ENCODE peak calls at places on chromosomes 13 and 19, in four cellular contexts. T, W, A and L are unnamed samples.

GRCh38 chr13:54733639-54734038 is 1705.0 kb downstream of the OLFM4 start:
- DNase-seq in T (no peak), W (no peak), A (no peak), L (no peak)

GRCh38 chr13:28566891-28567290 is 72.0 kb upstream of the FLT1 start:
- DNase-seq in T (no peak), W (no peak), A (no peak), L (no peak)

GRCh38 chr19:13051581-13052165 is 51.0 kb downstream of the LYL1 start:
- DNase-seq in T (peak), W (peak), A (peak), L (no peak)

GRCh38 chr13:108113407-108113806 is 101.9 kb downstream of the LIG4 start:
- DNase-seq in T (no peak), W (no peak), A (no peak), L (no peak)

GRCh38 chr19:17077447-17078028 is 2.0 kb downstream of the MYO9B start:
- DNase-seq in T (no peak), W (no peak), A (no peak), L (no peak)

GRCh38 chr19:1449467-1450442 is at the start of gene APC2:
- DNase-seq in T (no peak), W (no peak), A (no peak), L (no peak)

GRCh38 chr13:100602472-100603142 is 14.0 kb upstream of the GGACT start:
- DNase-seq in T (no peak), W (no peak), A (no peak), L (no peak)

GRCh38 chr19:16067205-16067938 is 8.9 kb upstream of the TPM4 start:
- DNase-seq in T (no peak), W (peak), A (peak), L (peak)

GRCh38 chr19:49515767-49516166 is 3.3 kb downstream of the FCGRT start:
- DNase-seq in T (no peak), W (no peak), A (no peak), L (no peak)

GRCh38 chr19:3253270-3253669 is 28.8 kb downstream of the CELF5 start:
- DNase-seq in T (no peak), W (no peak), A (no peak), L (no peak)

GRCh38 chr19:18109363-18109730 is 11.8 kb downstream of the MAST3 start:
- DNase-seq in T (no peak), W (no peak), A (no peak), L (no peak)

GRCh38 chr13:83221256-83221655 is 661.0 kb downstream of the SLITRK1 start:
- DNase-seq in T (no peak), W (no peak), A (no peak), L (no peak)

GRCh38 chr19:6020972-6021805 is 43.2 kb upstream of the RANBP3 start:
- DNase-seq in T (no peak), W (no peak), A (no peak), L (peak)

GRCh38 chr19:13804830-13805683 is 9.8 kb downstream of the ZSWIM4 start:
- DNase-seq in T (no peak), W (no peak), A (no peak), L (no peak)

GRCh38 chr13:111115841-111116500 is 861 bp downstream of the ARHGEF7 start:
- DNase-seq in T (no peak), W (no peak), A (no peak), L (no peak)

GRCh38 chr19:10617409-10618121 is 7.8 kb upstream of the SLC44A2 start:
- DNase-seq in T (no peak), W (no peak), A (peak), L (no peak)

GRCh38 chr19:8585894-8586750 is 8.9 kb upstream of the MYO1F start:
- DNase-seq in T (peak), W (no peak), A (no peak), L (no peak)

GRCh38 chr13:99432637-99433542 is 68.4 kb upstream of the TM9SF2 start:
- DNase-seq in T (no peak), W (no peak), A (peak), L (no peak)

GRCh38 chr19:1811472-1811894 is 593 bp downstream of the ATP8B3 start:
- DNase-seq in T (no peak), W (peak), A (peak), L (no peak)

GRCh38 chr13:35283856-35284255 is 192.6 kb downstream of the MAB21L1 start:
- DNase-seq in T (no peak), W (no peak), A (no peak), L (no peak)

GRCh38 chr19:15456871-15457700 is 7.3 kb downstream of the RASAL3 start:
- DNase-seq in T (no peak), W (peak), A (peak), L (no peak)

GRCh38 chr13:27712421-27712820 is 79.9 kb upstream of the GSX1 start:
- DNase-seq in T (no peak), W (no peak), A (no peak), L (no peak)

DNA sequence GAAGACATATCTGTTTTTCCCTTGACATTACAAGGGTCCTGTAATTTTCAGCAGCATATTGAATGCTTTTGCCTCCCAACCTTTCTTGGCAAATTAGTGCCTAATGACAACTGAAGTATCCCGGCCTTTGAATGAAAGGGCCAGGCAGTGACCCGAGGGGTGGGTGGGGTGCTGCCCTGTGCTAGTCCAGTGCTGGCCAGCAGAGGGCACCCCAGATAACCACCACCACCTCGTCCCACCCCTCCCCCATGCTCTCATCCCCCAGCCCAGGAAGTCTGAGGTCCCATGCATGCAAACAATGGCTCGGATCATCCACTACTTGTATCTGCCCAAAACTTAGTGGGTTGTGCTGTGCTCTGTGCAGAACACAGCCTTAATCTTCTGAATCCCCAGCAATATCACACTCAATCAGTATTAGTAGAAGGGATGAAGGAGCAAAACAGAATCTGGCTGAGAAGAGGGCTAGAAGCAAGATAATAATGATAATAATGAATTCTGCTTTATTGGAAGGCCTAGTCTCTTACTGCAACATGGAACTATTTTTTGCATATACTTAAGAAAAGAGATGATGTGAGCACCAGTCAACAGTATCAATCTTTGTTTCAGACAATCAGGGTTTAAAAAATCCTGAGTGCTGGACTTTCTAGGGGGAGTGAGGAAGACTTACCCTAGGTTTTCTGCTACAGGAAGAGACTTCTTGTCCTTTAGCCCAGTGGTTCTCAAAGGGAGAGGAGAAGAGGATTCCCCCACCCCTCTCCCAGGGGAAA is 3.8 kb downstream of the ATP12A start:
- DNase-seq in T (no peak), W (no peak), A (no peak), L (no peak)
- TF ChIP-seq CTCF in T (peak), W (peak), A (peak), L (peak)

GRCh38 chr19:45038931-45039893 is at the start of gene CLASRP:
- DNase-seq in T (peak), W (peak), A (peak), L (no peak)

GRCh38 chr19:45040059-45040767 is 1.4 kb downstream of the CLASRP start:
- DNase-seq in T (no peak), W (no peak), A (no peak), L (no peak)

GRCh38 chr19:45041125-45041524 is 2.3 kb downstream of the CLASRP start:
- DNase-seq in T (no peak), W (no peak), A (no peak), L (no peak)

GRCh38 chr19:45035755-45036154 is 3.1 kb upstream of the CLASRP start:
- DNase-seq in T (no peak), W (no peak), A (no peak), L (no peak)

DNA sequence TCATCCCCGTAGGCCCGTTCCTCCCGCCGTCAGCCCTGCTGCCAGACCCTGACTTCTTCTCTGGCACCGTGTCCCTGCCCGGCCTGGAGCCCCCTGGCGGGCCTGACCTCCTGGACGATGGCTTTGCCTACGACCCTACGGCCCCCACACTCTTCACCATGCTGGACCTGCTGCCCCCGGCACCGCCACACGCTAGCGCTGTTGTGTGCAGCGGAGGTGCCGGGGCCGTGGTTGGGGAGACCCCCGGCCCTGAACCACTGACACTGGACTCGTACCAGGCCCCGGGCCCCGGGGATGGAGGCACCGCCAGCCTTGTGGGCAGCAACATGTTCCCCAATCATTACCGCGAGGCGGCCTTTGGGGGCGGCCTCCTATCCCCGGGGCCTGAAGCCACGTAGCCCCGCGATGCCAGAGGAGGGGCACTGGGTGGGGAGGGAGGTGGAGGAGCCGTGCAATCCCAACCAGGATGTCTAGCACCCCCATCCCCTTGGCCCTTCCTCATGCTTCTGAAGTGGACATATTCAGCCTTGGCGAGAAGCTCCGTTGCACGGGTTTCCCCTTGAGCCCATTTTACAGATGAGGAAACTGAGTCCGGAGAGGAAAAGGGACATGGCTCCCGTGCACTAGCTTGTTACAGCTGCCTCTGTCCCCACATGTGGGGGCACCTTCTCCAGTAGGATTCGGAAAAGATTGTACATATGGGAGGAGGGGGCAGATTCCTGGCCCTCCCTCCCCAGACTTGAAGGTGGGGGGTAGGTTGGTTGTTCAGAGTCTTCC is 1.3 kb upstream of the CLASRP start:
- DNase-seq in T (no peak), W (no peak), A (no peak), L (no peak)
- TF ChIP-seq CTCF in T (no peak), W (no peak), A (no peak), L (no peak)

GRCh38 chr13:104204177-104204576 is 1138.0 kb upstream of the SLC10A2 start:
- DNase-seq in T (no peak), W (no peak), A (no peak), L (no peak)
- TF ChIP-seq CTCF in T (peak), W (no peak), A (no peak), L (no peak)

GRCh38 chr19:40444181-40445005 is at the start of gene SERTAD3:
- DNase-seq in T (peak), W (peak), A (peak), L (peak)

GRCh38 chr19:40443930-40444180 is 280 bp downstream of the SERTAD3 start:
- DNase-seq in T (no peak), W (no peak), A (no peak), L (no peak)

GRCh38 chr19:40445945-40446784 is 2.0 kb upstream of the SERTAD3 start:
- DNase-seq in T (no peak), W (no peak), A (peak), L (no peak)

GRCh38 chr19:40445637-40445944 is 1.5 kb upstream of the SERTAD3 start:
- DNase-seq in T (no peak), W (no peak), A (no peak), L (no peak)

GRCh38 chr19:40445006-40445312 is 824 bp upstream of the SERTAD3 start:
- DNase-seq in T (no peak), W (no peak), A (no peak), L (no peak)
- TF ChIP-seq CTCF in T (no peak), W (peak), A (no peak), L (no peak)

DNA sequence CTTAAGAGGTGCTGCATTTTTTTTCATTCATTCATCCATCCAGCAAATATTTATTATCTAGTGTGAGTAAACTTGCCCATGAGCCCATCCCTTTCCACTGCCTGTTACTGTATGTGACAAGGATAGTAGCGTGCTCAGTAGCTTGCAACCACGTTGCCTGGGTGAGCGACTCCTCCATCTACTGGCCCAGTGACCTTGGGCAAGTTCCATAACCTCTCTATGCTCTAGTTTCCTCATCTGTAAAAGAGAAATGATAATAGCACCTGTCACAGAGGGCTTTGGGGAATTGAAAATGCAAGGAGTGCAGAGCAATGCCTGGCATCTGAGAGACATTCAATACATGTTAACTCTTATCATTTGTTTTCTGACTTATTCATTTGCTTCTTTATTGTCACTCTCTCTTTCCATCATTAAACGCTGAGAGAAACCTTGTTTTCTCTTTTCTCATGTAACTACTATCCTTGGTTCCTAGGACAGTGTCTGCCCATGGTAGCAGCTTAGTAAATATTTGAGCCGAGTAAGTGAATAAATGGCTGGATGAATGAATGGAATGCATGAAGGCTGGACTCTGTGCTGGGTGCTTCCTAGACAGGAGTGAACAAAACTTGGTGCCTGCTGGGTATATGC is 19.9 kb downstream of the LRCH1 start:
- DNase-seq in T (no peak), W (no peak), A (no peak), L (no peak)
- TF ChIP-seq CTCF in T (no peak), W (no peak), A (no peak), L (no peak)

GRCh38 chr19:45528744-45529453 is 21.6 kb downstream of the VASP start:
- DNase-seq in T (no peak), W (peak), A (peak), L (no peak)
- TF ChIP-seq CTCF in T (no peak), W (peak), A (no peak), L (no peak)

GRCh38 chr13:113565526-113566226 is 18.9 kb upstream of the TFDP1 start:
- DNase-seq in T (no peak), W (peak), A (peak), L (peak)
- TF ChIP-seq CTCF in T (no peak), W (no peak), A (no peak), L (no peak)

GRCh38 chr13:79056706-79057105 is 349.3 kb downstream of the RBM26 start:
- DNase-seq in T (no peak), W (no peak), A (no peak), L (no peak)

GRCh38 chr13:79062291-79062690 is 343.8 kb downstream of the RBM26 start:
- DNase-seq in T (no peak), W (no peak), A (no peak), L (no peak)

DNA sequence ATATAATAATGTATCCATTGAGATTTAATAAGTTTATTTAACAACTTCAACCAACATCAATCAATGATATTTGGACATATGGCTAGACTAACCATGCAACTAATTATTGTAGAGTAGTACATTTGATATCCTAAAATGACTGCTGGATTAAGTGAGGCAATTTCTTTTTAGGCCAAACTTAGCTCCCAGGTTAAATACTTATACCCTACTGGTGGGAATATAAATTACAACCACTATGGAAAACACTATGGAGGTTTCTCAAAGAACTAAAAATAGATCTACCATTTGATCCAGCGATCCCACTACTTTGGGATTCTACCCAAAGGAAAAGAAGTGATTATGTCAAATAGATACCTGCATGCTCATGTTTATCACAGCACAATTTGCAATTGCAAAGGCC is 345.8 kb downstream of the RBM26 start:
- DNase-seq in T (no peak), W (no peak), A (no peak), L (no peak)
- TF ChIP-seq CTCF in T (peak), W (peak), A (no peak), L (peak)